ENCODE peak calls at places on chromosome 14, in four cellular contexts. O is SW 1271, K is IMR-90, L is GM12865. G is an unnamed sample.
A peak's percentile ranks its signal among the peaks of the same experiment; 100 is the strongest.

GRCh38 chr14:80475074-80475473 is 263.8 kb upstream of the DIO2 start:
- DNase-seq in O (no peak), K (peak; percentile 82), L (no peak), G (no peak)

GRCh38 chr14:104550340-104550848 is 29.2 kb upstream of the C14orf180 start:
- DNase-seq in O (no peak), K (no peak), L (no peak), G (no peak)

GRCh38 chr14:104977681-104978647 is at the start of gene AHNAK2:
- DNase-seq in O (peak; percentile 71), K (peak; percentile 67), L (no peak), G (peak; percentile 80)

GRCh38 chr14:88551936-88552565 is 2.8 kb downstream of the PTPN21 start:
- DNase-seq in O (no peak), K (peak; percentile 19), L (no peak), G (peak; percentile 38)

GRCh38 chr14:81208489-81208888 is 12.3 kb downstream of the GTF2A1 start:
- DNase-seq in O (no peak), K (no peak), L (no peak), G (no peak)

GRCh38 chr14:72060460-72060859 is 128.2 kb downstream of the RGS6 start:
- DNase-seq in O (no peak), K (no peak), L (no peak), G (no peak)

GRCh38 chr14:50797250-50798047 is 33.5 kb downstream of the NIN start:
- DNase-seq in O (no peak), K (peak; percentile 34), L (no peak), G (no peak)

GRCh38 chr14:47438650-47439140 is 236.7 kb downstream of the MDGA2 start:
- DNase-seq in O (peak; percentile 3), K (no peak), L (no peak), G (no peak)

GRCh38 chr14:77593501-77593911 is 22.9 kb downstream of the SPTLC2 start:
- DNase-seq in O (peak; percentile 59), K (peak; percentile 60), L (peak; percentile 59), G (peak; percentile 36)

GRCh38 chr14:31945701-31946100 is 131.4 kb upstream of the ARHGAP5 start:
- DNase-seq in O (no peak), K (no peak), L (no peak), G (no peak)

GRCh38 chr14:74326369-74327152 is 21.7 kb upstream of the VRTN start:
- DNase-seq in O (no peak), K (no peak), L (no peak), G (no peak)

GRCh38 chr14:39423793-39424192 is 8.4 kb downstream of the FBXO33 start:
- DNase-seq in O (no peak), K (no peak), L (no peak), G (no peak)

GRCh38 chr14:64788706-64789105 is 84.5 kb downstream of the PLEKHG3 start:
- DNase-seq in O (peak; percentile 45), K (peak; percentile 94), L (no peak), G (peak; percentile 85)